ENCODE peak calls at places on chromosomes 5 and 9, in seven cellular contexts. N is dorsolateral prefrontal cortex, M is hepatocyte, Q is BE2C, A is spleen, D is uterus, K is choroid plexus epithelial cell. C is an unnamed sample.

GRCh38 chr9:118595719-118596305 is 773.4 kb downstream of the BRINP1 start:
- DNase-seq in A (no peak), D (no peak), Q (no peak), N (peak), K (peak), M (peak), C (peak)

GRCh38 chr5:84696651-84697050 is 312.0 kb upstream of the EDIL3 start:
- DNase-seq in Q (no peak), A (no peak), K (no peak), N (no peak), D (no peak), M (no peak), C (no peak)

GRCh38 chr9:82332018-82332773 is 343.6 kb downstream of the SPATA31D1 start:
- DNase-seq in A (no peak), D (no peak), Q (no peak), N (no peak), K (peak), M (peak), C (no peak)

GRCh38 chr9:116317503-116317902 is 163.9 kb downstream of the PAPPA start:
- DNase-seq in D (no peak), K (no peak), M (no peak), A (no peak), N (no peak), Q (no peak), C (no peak)

GRCh38 chr9:136431782-136432350 is 7.8 kb downstream of the INPP5E start:
- DNase-seq in K (no peak), D (no peak), Q (no peak), N (no peak), A (no peak), M (no peak), C (no peak)

GRCh38 chr5:117954341-117954740 is 1034.0 kb downstream of the DTWD2 start:
- DNase-seq in N (no peak), D (no peak), Q (no peak), M (no peak), K (no peak), A (no peak), C (no peak)

GRCh38 chr9:129626079-129626943 is at the start of gene NTMT1:
- DNase-seq in Q (peak), K (peak), M (peak), N (peak), D (peak), A (peak), C (peak)

GRCh38 chr5:137696481-137696880 is 39.4 kb downstream of the KLHL3 start:
- DNase-seq in Q (no peak), M (no peak), K (peak), N (no peak), D (no peak), A (no peak), C (no peak)

GRCh38 chr5:133400120-133400519 is 212.2 kb downstream of the FSTL4 start:
- DNase-seq in K (no peak), M (no peak), D (no peak), Q (no peak), N (no peak), A (peak), C (no peak)

GRCh38 chr9:87395804-87396458 is 101.7 kb upstream of the DAPK1 start:
- DNase-seq in A (no peak), N (no peak), D (no peak), K (no peak), M (peak), Q (no peak), C (no peak)

GRCh38 chr9:124621371-124622328 is 114.5 kb upstream of the NR5A1 start:
- DNase-seq in M (no peak), N (no peak), D (no peak), Q (no peak), K (peak), A (no peak), C (no peak)

GRCh38 chr5:72314571-72315172 is 5.4 kb downstream of the MRPS27 start:
- DNase-seq in D (no peak), Q (no peak), M (peak), K (peak), A (no peak), N (peak), C (no peak)

GRCh38 chr5:88551724-88552345 is 283.2 kb upstream of the TMEM161B start:
- DNase-seq in A (no peak), D (no peak), M (no peak), Q (no peak), K (no peak), N (peak), C (no peak)

GRCh38 chr5:102722930-102723329 is 32.2 kb upstream of the PAM start:
- DNase-seq in M (no peak), A (no peak), Q (no peak), N (no peak), D (no peak), K (peak), C (no peak)

DNA sequence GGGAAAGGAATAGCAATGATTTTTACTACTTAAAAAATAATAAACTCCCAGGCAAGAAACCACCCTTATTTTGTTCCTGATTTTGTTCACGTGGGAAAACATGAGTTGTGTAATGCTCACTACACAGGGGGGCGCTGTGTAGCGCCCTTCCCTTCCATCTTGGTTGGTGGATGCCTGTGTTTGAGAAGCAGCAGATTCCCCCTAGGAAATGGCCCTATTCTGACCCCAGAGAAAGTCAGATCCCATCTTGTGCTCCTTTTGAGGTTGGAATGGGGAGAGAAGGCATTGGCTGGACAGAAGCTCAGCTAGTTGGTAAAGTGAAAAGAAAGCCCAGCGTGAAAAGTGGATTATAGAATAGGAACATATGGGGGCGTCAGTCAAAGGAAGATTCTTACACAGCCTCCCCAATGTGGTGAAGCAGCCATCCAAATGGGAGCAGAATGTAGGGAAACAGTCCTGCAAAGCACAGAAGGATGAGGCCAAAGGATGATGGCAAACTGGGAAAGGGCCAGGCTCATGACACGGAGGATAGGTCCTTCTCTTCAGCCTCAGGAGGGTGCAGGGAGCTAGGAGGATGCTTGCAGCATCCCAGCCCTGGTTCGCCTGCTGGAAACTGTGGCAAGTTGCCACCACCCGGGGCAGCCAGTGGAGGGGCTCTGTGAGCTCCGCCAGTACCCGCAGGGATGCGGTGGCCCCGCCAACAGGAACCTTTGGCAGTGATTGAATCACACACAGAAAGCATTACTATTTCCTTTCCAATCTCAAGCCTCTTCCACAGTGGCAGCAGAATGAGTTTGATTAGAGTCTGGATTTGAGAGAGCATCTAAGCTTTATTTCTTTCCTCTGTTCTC is 314.2 kb upstream of the DAP start:
- DNase-seq in D (no peak), N (peak), A (no peak), K (no peak), Q (no peak), M (no peak), C (no peak)
- TF ChIP-seq CTCF in D (no peak), N (peak), A (no peak), K (no peak), Q (peak), M (peak), C (peak)

GRCh38 chr9:32552172-32552872 is at the start of the genes SMIM27 and TOPORS:
- DNase-seq in M (peak), N (peak), A (peak), D (peak), K (peak), Q (peak), C (peak)

GRCh38 chr9:32554107-32554506 is 1.7 kb upstream of the TOPORS start:
- DNase-seq in Q (no peak), D (no peak), M (no peak), K (peak), N (no peak), A (no peak), C (no peak)

GRCh38 chr9:32551491-32552049 is 557 bp upstream of the SMIM27 start:
- DNase-seq in M (peak), N (peak), A (peak), D (peak), Q (peak), K (peak), C (peak)

GRCh38 chr9:32550609-32551490 is 1.3 kb upstream of the SMIM27 start:
- DNase-seq in N (peak), A (peak), D (peak), K (peak), M (peak), Q (peak), C (peak)

DNA sequence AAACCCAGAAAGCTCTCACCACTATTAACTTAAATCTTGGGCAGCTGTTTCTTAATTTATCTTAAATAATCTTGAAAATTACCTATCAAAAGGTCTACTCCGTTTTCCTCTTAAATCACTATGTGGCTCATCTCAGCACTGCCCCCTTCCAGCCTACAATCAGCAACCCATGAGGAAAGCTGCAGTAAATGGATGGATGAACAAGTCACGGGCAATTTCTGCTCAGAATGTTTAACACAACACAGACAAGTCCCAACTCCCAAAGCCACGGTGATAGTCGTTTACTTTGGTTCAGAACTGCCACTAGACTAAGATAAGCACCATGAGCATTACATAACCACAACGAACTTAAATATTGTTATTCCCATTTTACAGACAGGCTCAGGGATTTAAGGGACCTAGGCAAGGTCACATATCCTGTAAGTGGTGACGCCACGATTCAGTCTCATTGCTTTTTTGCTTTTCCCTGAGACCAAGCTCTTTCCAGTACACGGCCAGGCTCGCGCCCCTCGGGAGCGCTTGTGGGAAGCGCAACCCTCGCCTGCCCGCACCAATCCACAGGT is 2.0 kb upstream of the SMIM27 start:
- DNase-seq in M (peak), Q (no peak), D (no peak), K (peak), N (peak), A (no peak), C (no peak)
- TF ChIP-seq CTCF in M (no peak), Q (peak), D (no peak), K (peak), N (no peak), A (no peak), C (no peak)

GRCh38 chr9:99490736-99491135 is 268.7 kb downstream of the SEC61B start:
- DNase-seq in K (peak), D (no peak), Q (no peak), N (no peak), M (no peak), A (no peak), C (no peak)

GRCh38 chr9:99488109-99489042 is 266.3 kb downstream of the SEC61B start:
- DNase-seq in A (no peak), N (no peak), Q (no peak), K (no peak), M (no peak), D (no peak), C (no peak)

GRCh38 chr9:99485461-99485860 is 263.4 kb downstream of the SEC61B start:
- DNase-seq in M (no peak), A (no peak), N (no peak), D (no peak), K (peak), Q (no peak), C (no peak)

GRCh38 chr9:99489043-99489378 is 266.9 kb downstream of the SEC61B start:
- DNase-seq in N (no peak), M (no peak), K (peak), Q (no peak), A (no peak), D (no peak), C (no peak)

DNA sequence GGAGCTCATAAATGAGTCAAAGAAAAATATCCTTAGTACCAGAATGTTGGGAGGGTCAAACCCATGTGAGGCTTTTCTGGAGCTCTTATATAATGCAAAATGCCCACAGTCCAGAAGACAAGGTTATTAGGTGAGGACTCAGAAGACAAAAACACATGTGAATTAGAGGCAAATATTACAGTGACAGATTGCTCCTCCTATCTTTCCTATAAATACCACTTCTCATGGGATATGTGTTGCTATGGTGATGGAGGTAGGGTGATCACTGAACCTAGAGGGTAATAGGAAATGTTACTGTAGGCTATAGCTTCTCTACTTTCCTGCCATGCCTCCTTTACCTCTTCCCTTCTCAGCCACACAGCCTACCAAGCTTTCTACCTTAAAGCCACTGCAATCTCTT is 264.6 kb downstream of the SEC61B start:
- DNase-seq in K (no peak), A (no peak), D (no peak), M (no peak), Q (no peak), N (no peak), C (no peak)
- TF ChIP-seq CTCF in K (no peak), A (no peak), D (no peak), M (no peak), Q (no peak), N (no peak), C (no peak)

GRCh38 chr5:7391688-7392400 is 4.1 kb upstream of the ADCY2 start:
- DNase-seq in M (no peak), D (no peak), K (no peak), Q (no peak), A (no peak), N (no peak), C (no peak)

GRCh38 chr5:7392401-7393024 is 3.4 kb upstream of the ADCY2 start:
- DNase-seq in Q (no peak), K (peak), D (no peak), M (peak), N (peak), A (no peak), C (peak)

GRCh38 chr5:7388553-7388952 is 7.4 kb upstream of the ADCY2 start:
- DNase-seq in K (no peak), M (no peak), N (no peak), D (no peak), Q (no peak), A (no peak), C (no peak)

GRCh38 chr5:7393921-7394799 is 1.8 kb upstream of the ADCY2 start:
- DNase-seq in K (no peak), Q (no peak), D (no peak), A (no peak), N (no peak), M (no peak), C (no peak)

GRCh38 chr5:7391215-7391614 is 4.7 kb upstream of the ADCY2 start:
- DNase-seq in D (no peak), N (no peak), M (peak), Q (no peak), K (no peak), A (no peak), C (no peak)
- TF ChIP-seq CTCF in D (no peak), N (no peak), M (no peak), Q (no peak), K (no peak), A (no peak), C (peak)

GRCh38 chr5:130479045-130479804 is 575.0 kb downstream of the CHSY3 start:
- DNase-seq in M (no peak), A (no peak), K (no peak), N (no peak), D (no peak), Q (no peak), C (no peak)
- TF ChIP-seq CTCF in M (no peak), A (no peak), K (peak), N (no peak), D (no peak), Q (no peak), C (no peak)

DNA sequence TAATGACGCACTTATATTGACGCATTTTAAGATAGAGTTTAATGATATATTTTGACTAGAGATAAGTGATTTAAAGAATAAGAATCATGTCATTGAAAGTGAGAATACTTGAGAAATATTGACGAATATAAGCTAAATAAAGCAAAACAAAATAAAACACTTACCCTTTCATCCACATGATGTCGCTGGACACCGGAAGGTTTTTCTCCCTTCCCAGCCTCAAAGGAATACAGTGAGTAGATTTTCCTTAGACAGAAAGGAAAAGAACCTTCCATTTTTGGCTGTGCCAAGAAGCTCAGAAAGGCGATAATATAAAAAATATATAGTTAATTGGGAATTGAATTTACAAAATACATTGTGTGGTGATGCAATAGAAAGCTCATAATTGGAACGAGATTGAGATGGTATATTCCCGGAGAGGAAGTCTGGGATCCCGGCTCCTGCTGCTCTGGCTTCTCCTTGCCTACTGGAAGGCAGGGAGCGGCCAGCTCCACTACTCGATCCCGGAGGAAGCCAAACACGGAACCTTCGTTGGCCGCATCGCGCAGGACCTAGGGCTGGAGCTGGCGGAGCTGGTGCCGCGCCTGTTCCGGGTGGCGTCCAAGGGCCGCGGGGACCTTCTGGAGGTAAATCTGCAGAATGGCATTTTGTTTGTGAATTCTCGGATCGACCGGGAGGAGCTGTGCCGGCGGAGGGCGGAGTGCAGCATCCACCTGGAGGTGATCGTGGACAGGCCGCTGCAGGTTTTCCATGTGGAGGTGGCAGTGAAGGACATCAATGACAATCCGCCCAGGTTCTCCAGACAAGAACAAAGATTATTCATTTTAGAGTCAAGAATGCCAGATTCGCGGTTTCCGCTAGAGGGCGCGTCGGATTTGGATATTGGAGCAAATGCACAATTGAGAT is at the start of gene PCDHA5:
- DNase-seq in D (no peak), K (peak), Q (no peak), N (peak), A (no peak), M (no peak), C (no peak)
- TF ChIP-seq CTCF in D (no peak), K (peak), Q (no peak), N (peak), A (no peak), M (no peak), C (no peak)

GRCh38 chr9:127611796-127612790 is at the start of gene STXBP1:
- DNase-seq in D (peak), Q (peak), M (peak), A (peak), N (peak), K (peak), C (peak)
- TF ChIP-seq CTCF in D (peak), Q (no peak), M (peak), A (no peak), N (peak), K (peak), C (peak)

GRCh38 chr5:94761786-94762185 is 143.3 kb downstream of the SLF1 start:
- DNase-seq in K (no peak), A (no peak), Q (no peak), N (no peak), M (no peak), D (no peak), C (no peak)

GRCh38 chr5:94754824-94755223 is 136.4 kb downstream of the SLF1 start:
- DNase-seq in D (no peak), K (no peak), A (no peak), M (no peak), N (no peak), Q (no peak), C (no peak)

GRCh38 chr5:94759022-94759421 is 140.6 kb downstream of the SLF1 start:
- DNase-seq in N (no peak), D (no peak), A (no peak), M (no peak), Q (no peak), K (no peak), C (no peak)
- TF ChIP-seq CTCF in N (no peak), D (no peak), A (no peak), M (no peak), Q (no peak), K (no peak), C (no peak)

C was measured in neural crest cell.